ENCODE peak calls at places on chromosomes 11 and 22, in eight cellular contexts. Q is thyroid gland, Z is epithelial cell of esophagus, S is AG04450, P is GM12865, B is cardiac muscle cell, Y is nephron progenitor cell, A is GM10248. U is an unnamed sample.

GRCh38 chr11:111910637-111911562 is 670 bp downstream of the CRYAB start:
- DNase-seq in Q (peak; percentile 30), Z (peak; percentile 9), S (no peak), P (no peak), B (no peak), Y (no peak), A (no peak), U (no peak)

GRCh38 chr11:27718346-27718852 is 18.1 kb upstream of the BDNF start:
- DNase-seq in Q (peak; percentile 66), Z (peak; percentile 61), S (peak; percentile 93), P (no peak), B (peak; percentile 94), Y (peak; percentile 73), A (no peak), U (no peak)

GRCh38 chr11:69320756-69321741 is 27.1 kb downstream of the MYEOV start:
- DNase-seq in Q (no peak), Z (no peak), S (no peak), P (no peak), B (no peak), Y (no peak), A (no peak), U (no peak)

GRCh38 chr11:73980001-73980960 is 2.4 kb downstream of the UCP2 start:
- DNase-seq in Q (peak; percentile 75), Z (peak; percentile 57), S (no peak), P (peak; percentile 94), B (no peak), Y (no peak), A (peak; percentile 88), U (peak; percentile 88)

GRCh38 chr11:86919557-86920210 is 35.5 kb downstream of the FZD4 start:
- DNase-seq in Q (no peak), Z (peak; percentile 71), S (peak; percentile 59), P (peak; percentile 45), B (peak; percentile 89), Y (no peak), A (peak; percentile 44), U (peak; percentile 56)

GRCh38 chr11:65539401-65540289 is 14.8 kb downstream of the SCYL1 start:
- DNase-seq in Q (peak; percentile 87), Z (peak; percentile 66), S (no peak), P (no peak), B (no peak), Y (no peak), A (peak; percentile 85), U (peak; percentile 93)

GRCh38 chr22:35899736-35900135 is 128.9 kb downstream of the RBFOX2 start:
- DNase-seq in Q (no peak), Z (no peak), S (no peak), P (no peak), B (no peak), Y (no peak), A (no peak), U (no peak)

GRCh38 chr11:119179983-119180382 is 5.3 kb upstream of the NHERF4 start:
- DNase-seq in Q (no peak), Z (no peak), S (no peak), P (no peak), B (no peak), Y (no peak), A (no peak), U (no peak)

GRCh38 chr11:96393753-96394348 is 4.0 kb downstream of the JRKL start:
- DNase-seq in Q (no peak), Z (peak; percentile 52), S (peak; percentile 4), P (peak; percentile 46), B (peak; percentile 71), Y (no peak), A (peak; percentile 32), U (peak; percentile 31)

GRCh38 chr22:27514612-27515011 is 286.9 kb downstream of the MN1 start:
- DNase-seq in Q (no peak), Z (no peak), S (no peak), P (no peak), B (no peak), Y (no peak), A (no peak), U (no peak)

GRCh38 chr11:59802639-59803176 is 7.9 kb downstream of the MRPL16 start:
- DNase-seq in Q (no peak), Z (peak; percentile 70), S (no peak), P (peak; percentile 55), B (peak; percentile 66), Y (no peak), A (peak; percentile 31), U (peak; percentile 50)

GRCh38 chr11:34924714-34925113 is 8.3 kb downstream of the PDHX start:
- DNase-seq in Q (no peak), Z (no peak), S (no peak), P (no peak), B (no peak), Y (no peak), A (no peak), U (no peak)
- TF ChIP-seq CTCF in Q (no peak), Z (no peak), S (no peak), P (no peak), B (no peak), Y (no peak), A (no peak), U (no peak)

DNA sequence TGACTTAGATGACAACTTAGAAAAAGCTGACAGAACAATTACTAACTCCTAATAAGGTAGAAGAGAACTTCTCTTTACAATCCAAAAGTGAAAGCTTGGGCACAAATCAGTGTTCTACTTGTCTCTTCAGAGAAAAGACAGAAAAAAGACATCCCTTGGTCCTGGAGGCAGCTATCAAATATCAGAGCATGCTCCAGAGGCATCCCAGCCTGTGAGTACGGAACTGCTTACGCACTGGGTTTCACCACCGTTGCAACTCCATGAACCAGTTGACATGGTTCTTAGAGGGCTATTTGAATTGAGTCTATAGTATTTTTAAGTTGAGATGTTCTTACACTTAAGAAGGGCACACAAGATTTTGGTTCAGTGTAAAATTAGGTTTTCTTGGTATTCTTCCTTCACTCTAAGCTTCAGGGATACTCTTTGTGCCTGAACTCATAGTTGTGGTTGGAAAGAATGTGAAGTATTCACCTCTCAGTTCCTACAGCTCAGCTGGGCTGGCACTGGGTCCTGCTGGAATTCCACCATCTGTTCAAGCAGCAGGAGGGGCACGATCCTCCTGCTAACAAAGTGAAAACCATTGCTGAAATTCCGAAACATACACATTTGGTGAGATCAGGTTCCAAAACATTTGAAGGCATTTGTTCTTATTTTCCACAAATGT is 6.3 kb downstream of the AKIP1 start:
- DNase-seq in Q (peak; percentile 80), Z (peak; percentile 51), S (peak; percentile 90), P (no peak), B (peak; percentile 94), Y (peak; percentile 19), A (no peak), U (no peak)
- TF ChIP-seq CTCF in Q (no peak), Z (no peak), S (no peak), P (no peak), B (peak; percentile 10), Y (no peak), A (no peak), U (no peak)

GRCh38 chr11:79259800-79260199 is 181.0 kb downstream of the TENM4 start:
- DNase-seq in Q (no peak), Z (peak; percentile 22), S (no peak), P (no peak), B (peak; percentile 19), Y (no peak), A (no peak), U (no peak)
- TF ChIP-seq CTCF in Q (no peak), Z (peak; percentile 36), S (peak; percentile 28), P (no peak), B (peak; percentile 39), Y (no peak), A (no peak), U (no peak)

GRCh38 chr11:91373497-91373896 is 851.1 kb upstream of the FAT3 start:
- DNase-seq in Q (no peak), Z (no peak), S (no peak), P (no peak), B (no peak), Y (no peak), A (no peak), U (no peak)
- TF ChIP-seq CTCF in Q (no peak), Z (no peak), S (no peak), P (no peak), B (no peak), Y (no peak), A (no peak), U (no peak)

GRCh38 chr22:45756558-45756957 is 84.9 kb downstream of the ATXN10 start:
- DNase-seq in Q (no peak), Z (no peak), S (no peak), P (no peak), B (no peak), Y (no peak), A (no peak), U (no peak)
- TF ChIP-seq CTCF in Q (no peak), Z (no peak), S (no peak), P (no peak), B (no peak), Y (no peak), A (no peak), U (no peak)

GRCh38 chr11:75577198-75577597 is 15.1 kb downstream of the SERPINH1 start:
- DNase-seq in Q (peak; percentile 52), Z (no peak), S (no peak), P (no peak), B (no peak), Y (peak; percentile 71), A (peak; percentile 42), U (peak; percentile 60)

GRCh38 chr11:75576445-75577049 is 14.5 kb downstream of the SERPINH1 start:
- DNase-seq in Q (peak; percentile 90), Z (no peak), S (no peak), P (peak; percentile 48), B (peak; percentile 82), Y (no peak), A (peak; percentile 70), U (peak; percentile 68)

GRCh38 chr11:75572744-75573143 is 10.7 kb downstream of the SERPINH1 start:
- DNase-seq in Q (no peak), Z (no peak), S (no peak), P (no peak), B (no peak), Y (no peak), A (no peak), U (no peak)

GRCh38 chr11:75576017-75576416 is 14.0 kb downstream of the SERPINH1 start:
- DNase-seq in Q (no peak), Z (no peak), S (no peak), P (no peak), B (no peak), Y (no peak), A (no peak), U (no peak)

GRCh38 chr11:75574698-75575265 is 12.7 kb downstream of the SERPINH1 start:
- DNase-seq in Q (no peak), Z (no peak), S (no peak), P (no peak), B (no peak), Y (no peak), A (no peak), U (no peak)
- TF ChIP-seq CTCF in Q (no peak), Z (no peak), S (peak; percentile 50), P (no peak), B (peak; percentile 41), Y (no peak), A (no peak), U (no peak)